ENCODE peak calls at places on chromosomes 5 and 9, in seven cellular contexts. One of them, this sample, is unnamed.

GRCh38 chr5:143355710-143356109 is 47.8 kb downstream of the NR3C1 start:
- DNase-seq in NCI-H2107: peak
- DNase-seq in effector CD8-positive, alpha-beta T cell: peak
- DNase-seq in AG10803: peak
- DNase-seq in amniotic stem cell: peak
- DNase-seq in left colon: peak
- DNase-seq in T47D: peak
- DNase-seq in this sample: peak

GRCh38 chr5:133088064-133088463 is 36.3 kb downstream of the HSPA4 start:
- DNase-seq in NCI-H2107: no peak
- DNase-seq in T47D: no peak
- DNase-seq in left colon: no peak
- DNase-seq in AG10803: no peak
- DNase-seq in amniotic stem cell: no peak
- DNase-seq in effector CD8-positive, alpha-beta T cell: no peak
- DNase-seq in this sample: no peak

GRCh38 chr5:126525630-126526245 is 69.3 kb downstream of the ALDH7A1 start:
- DNase-seq in left colon: peak
- DNase-seq in effector CD8-positive, alpha-beta T cell: no peak
- DNase-seq in AG10803: no peak
- DNase-seq in T47D: peak
- DNase-seq in NCI-H2107: no peak
- DNase-seq in amniotic stem cell: no peak
- DNase-seq in this sample: no peak

GRCh38 chr5:178389031-178389729 is 156.6 kb upstream of the PHYKPL start:
- DNase-seq in AG10803: no peak
- DNase-seq in T47D: no peak
- DNase-seq in left colon: peak
- DNase-seq in NCI-H2107: no peak
- DNase-seq in amniotic stem cell: no peak
- DNase-seq in effector CD8-positive, alpha-beta T cell: no peak
- DNase-seq in this sample: no peak

GRCh38 chr5:171857537-171857936 is 71.9 kb downstream of the SMIM23 start:
- DNase-seq in amniotic stem cell: no peak
- DNase-seq in NCI-H2107: no peak
- DNase-seq in left colon: no peak
- DNase-seq in T47D: no peak
- DNase-seq in effector CD8-positive, alpha-beta T cell: no peak
- DNase-seq in AG10803: no peak
- DNase-seq in this sample: no peak

GRCh38 chr5:113000466-113000865 is 23.9 kb downstream of the DCP2 start:
- DNase-seq in NCI-H2107: no peak
- DNase-seq in amniotic stem cell: no peak
- DNase-seq in T47D: no peak
- DNase-seq in left colon: no peak
- DNase-seq in AG10803: no peak
- DNase-seq in effector CD8-positive, alpha-beta T cell: no peak
- DNase-seq in this sample: no peak

GRCh38 chr5:86880785-86881492 is 263.2 kb downstream of the COX7C start:
- DNase-seq in T47D: peak
- DNase-seq in AG10803: peak
- DNase-seq in effector CD8-positive, alpha-beta T cell: peak
- DNase-seq in amniotic stem cell: peak
- DNase-seq in NCI-H2107: no peak
- DNase-seq in left colon: no peak
- DNase-seq in this sample: no peak

GRCh38 chr9:93667006-93667405 is 90.6 kb downstream of the PHF2 start:
- DNase-seq in amniotic stem cell: no peak
- DNase-seq in AG10803: no peak
- DNase-seq in T47D: no peak
- DNase-seq in left colon: peak
- DNase-seq in NCI-H2107: no peak
- DNase-seq in effector CD8-positive, alpha-beta T cell: no peak
- DNase-seq in this sample: no peak

GRCh38 chr5:55911784-55912653 is 60.9 kb downstream of the IL31RA start:
- DNase-seq in effector CD8-positive, alpha-beta T cell: no peak
- DNase-seq in AG10803: peak
- DNase-seq in left colon: no peak
- DNase-seq in T47D: no peak
- DNase-seq in NCI-H2107: no peak
- DNase-seq in amniotic stem cell: peak
- DNase-seq in this sample: no peak

GRCh38 chr9:119834064-119834620 is 464.9 kb upstream of the BRINP1 start:
- DNase-seq in AG10803: peak
- DNase-seq in effector CD8-positive, alpha-beta T cell: no peak
- DNase-seq in left colon: no peak
- DNase-seq in amniotic stem cell: no peak
- DNase-seq in NCI-H2107: no peak
- DNase-seq in T47D: peak
- DNase-seq in this sample: no peak

GRCh38 chr9:82170871-82171270 is 182.3 kb downstream of the SPATA31D1 start:
- DNase-seq in effector CD8-positive, alpha-beta T cell: no peak
- DNase-seq in T47D: no peak
- DNase-seq in NCI-H2107: no peak
- DNase-seq in amniotic stem cell: no peak
- DNase-seq in AG10803: peak
- DNase-seq in left colon: no peak
- DNase-seq in this sample: no peak

GRCh38 chr9:131228096-131228495 is 48.2 kb downstream of the FAM78A start:
- DNase-seq in effector CD8-positive, alpha-beta T cell: no peak
- DNase-seq in amniotic stem cell: no peak
- DNase-seq in T47D: no peak
- DNase-seq in AG10803: no peak
- DNase-seq in left colon: no peak
- DNase-seq in NCI-H2107: peak
- DNase-seq in this sample: no peak

GRCh38 chr5:119409235-119409815 is 43.0 kb upstream of the HSD17B4 start:
- DNase-seq in effector CD8-positive, alpha-beta T cell: no peak
- DNase-seq in amniotic stem cell: no peak
- DNase-seq in AG10803: no peak
- DNase-seq in NCI-H2107: no peak
- DNase-seq in left colon: no peak
- DNase-seq in T47D: peak
- DNase-seq in this sample: no peak

GRCh38 chr9:74861773-74862172 is 25.9 kb downstream of the TRPM6 start:
- DNase-seq in amniotic stem cell: no peak
- DNase-seq in left colon: no peak
- DNase-seq in NCI-H2107: no peak
- DNase-seq in AG10803: no peak
- DNase-seq in T47D: peak
- DNase-seq in effector CD8-positive, alpha-beta T cell: no peak
- DNase-seq in this sample: no peak

GRCh38 chr5:135371738-135372232 is 27.2 kb downstream of the MACROH2A1 start:
- DNase-seq in NCI-H2107: no peak
- DNase-seq in amniotic stem cell: no peak
- DNase-seq in AG10803: peak
- DNase-seq in effector CD8-positive, alpha-beta T cell: no peak
- DNase-seq in T47D: no peak
- DNase-seq in left colon: no peak
- DNase-seq in this sample: no peak

GRCh38 chr9:108477538-108478006 is 378.2 kb downstream of the ACTL7B start:
- DNase-seq in amniotic stem cell: peak
- DNase-seq in left colon: peak
- DNase-seq in T47D: peak
- DNase-seq in AG10803: peak
- DNase-seq in NCI-H2107: no peak
- DNase-seq in effector CD8-positive, alpha-beta T cell: no peak
- DNase-seq in this sample: no peak

GRCh38 chr5:76204191-76204590 is 121.0 kb downstream of the SV2C start:
- DNase-seq in left colon: no peak
- DNase-seq in AG10803: no peak
- DNase-seq in effector CD8-positive, alpha-beta T cell: no peak
- DNase-seq in NCI-H2107: no peak
- DNase-seq in amniotic stem cell: no peak
- DNase-seq in T47D: no peak
- DNase-seq in this sample: no peak

GRCh38 chr5:166845044-166845443 is 1446.4 kb upstream of the WWC1 start:
- DNase-seq in AG10803: no peak
- DNase-seq in T47D: peak
- DNase-seq in left colon: no peak
- DNase-seq in NCI-H2107: no peak
- DNase-seq in effector CD8-positive, alpha-beta T cell: no peak
- DNase-seq in amniotic stem cell: no peak
- DNase-seq in this sample: no peak

GRCh38 chr9:112203536-112203935 is 28.4 kb upstream of the SUSD1 start:
- DNase-seq in NCI-H2107: no peak
- DNase-seq in left colon: no peak
- DNase-seq in T47D: no peak
- DNase-seq in amniotic stem cell: no peak
- DNase-seq in effector CD8-positive, alpha-beta T cell: no peak
- DNase-seq in AG10803: peak
- DNase-seq in this sample: no peak

GRCh38 chr9:91923145-91923544 is 26.9 kb downstream of the ROR2 start:
- DNase-seq in effector CD8-positive, alpha-beta T cell: no peak
- DNase-seq in left colon: no peak
- DNase-seq in AG10803: peak
- DNase-seq in amniotic stem cell: no peak
- DNase-seq in T47D: no peak
- DNase-seq in NCI-H2107: no peak
- DNase-seq in this sample: no peak

GRCh38 chr9:68927165-68927564 is 86.7 kb downstream of the PRKACG start:
- DNase-seq in effector CD8-positive, alpha-beta T cell: no peak
- DNase-seq in AG10803: no peak
- DNase-seq in left colon: no peak
- DNase-seq in T47D: no peak
- DNase-seq in amniotic stem cell: no peak
- DNase-seq in NCI-H2107: no peak
- DNase-seq in this sample: no peak

GRCh38 chr5:14109041-14109747 is 33.9 kb upstream of the TRIO start:
- DNase-seq in NCI-H2107: no peak
- DNase-seq in amniotic stem cell: no peak
- DNase-seq in AG10803: peak
- DNase-seq in T47D: no peak
- DNase-seq in left colon: no peak
- DNase-seq in effector CD8-positive, alpha-beta T cell: no peak
- DNase-seq in this sample: no peak

GRCh38 chr9:71652480-71652879 is 115.8 kb downstream of the CEMIP2 start:
- DNase-seq in T47D: peak
- DNase-seq in amniotic stem cell: no peak
- DNase-seq in left colon: no peak
- DNase-seq in AG10803: no peak
- DNase-seq in effector CD8-positive, alpha-beta T cell: no peak
- DNase-seq in NCI-H2107: no peak
- DNase-seq in this sample: no peak

GRCh38 chr5:16935271-16936149 is 578 bp downstream of the MYO10 start:
- DNase-seq in NCI-H2107: no peak
- DNase-seq in AG10803: no peak
- DNase-seq in amniotic stem cell: no peak
- DNase-seq in T47D: peak
- DNase-seq in effector CD8-positive, alpha-beta T cell: no peak
- DNase-seq in left colon: peak
- DNase-seq in this sample: no peak

GRCh38 chr5:93604119-93604963 is 21.3 kb downstream of the NR2F1 start:
- DNase-seq in effector CD8-positive, alpha-beta T cell: no peak
- DNase-seq in AG10803: peak
- DNase-seq in left colon: no peak
- DNase-seq in NCI-H2107: no peak
- DNase-seq in T47D: no peak
- DNase-seq in amniotic stem cell: no peak
- DNase-seq in this sample: no peak

GRCh38 chr5:32323741-32324140 is 11.0 kb upstream of the MTMR12 start:
- DNase-seq in AG10803: no peak
- DNase-seq in T47D: no peak
- DNase-seq in NCI-H2107: no peak
- DNase-seq in left colon: no peak
- DNase-seq in amniotic stem cell: no peak
- DNase-seq in effector CD8-positive, alpha-beta T cell: no peak
- DNase-seq in this sample: no peak

GRCh38 chr5:35442916-35443639 is 174.6 kb upstream of the SPEF2 start:
- DNase-seq in T47D: peak
- DNase-seq in amniotic stem cell: no peak
- DNase-seq in left colon: no peak
- DNase-seq in NCI-H2107: no peak
- DNase-seq in effector CD8-positive, alpha-beta T cell: no peak
- DNase-seq in AG10803: peak
- DNase-seq in this sample: no peak

GRCh38 chr9:127886401-127886972 is 9.0 kb upstream of the AK1 start:
- DNase-seq in left colon: no peak
- DNase-seq in NCI-H2107: no peak
- DNase-seq in T47D: peak
- DNase-seq in effector CD8-positive, alpha-beta T cell: no peak
- DNase-seq in AG10803: no peak
- DNase-seq in amniotic stem cell: no peak
- DNase-seq in this sample: no peak

GRCh38 chr9:98967257-98967656 is 23.6 kb downstream of the COL15A1 start:
- DNase-seq in amniotic stem cell: no peak
- DNase-seq in NCI-H2107: no peak
- DNase-seq in effector CD8-positive, alpha-beta T cell: no peak
- DNase-seq in left colon: no peak
- DNase-seq in AG10803: no peak
- DNase-seq in T47D: no peak
- DNase-seq in this sample: no peak

GRCh38 chr5:31231171-31231570 is 37.7 kb downstream of the CDH6 start:
- DNase-seq in left colon: no peak
- DNase-seq in amniotic stem cell: peak
- DNase-seq in AG10803: no peak
- DNase-seq in NCI-H2107: no peak
- DNase-seq in T47D: no peak
- DNase-seq in effector CD8-positive, alpha-beta T cell: no peak
- DNase-seq in this sample: no peak

GRCh38 chr9:2874001-2874750 is 30.3 kb upstream of the PUM3 start:
- DNase-seq in left colon: no peak
- DNase-seq in NCI-H2107: no peak
- DNase-seq in effector CD8-positive, alpha-beta T cell: no peak
- DNase-seq in T47D: no peak
- DNase-seq in AG10803: peak
- DNase-seq in amniotic stem cell: no peak
- DNase-seq in this sample: no peak

GRCh38 chr5:30932611-30933010 is 260.9 kb upstream of the CDH6 start:
- DNase-seq in left colon: no peak
- DNase-seq in effector CD8-positive, alpha-beta T cell: no peak
- DNase-seq in NCI-H2107: no peak
- DNase-seq in amniotic stem cell: no peak
- DNase-seq in T47D: no peak
- DNase-seq in AG10803: no peak
- DNase-seq in this sample: no peak

GRCh38 chr5:32123058-32123805 is 50.9 kb downstream of the GOLPH3 start:
- DNase-seq in amniotic stem cell: no peak
- DNase-seq in left colon: no peak
- DNase-seq in AG10803: no peak
- DNase-seq in effector CD8-positive, alpha-beta T cell: no peak
- DNase-seq in NCI-H2107: no peak
- DNase-seq in T47D: no peak
- DNase-seq in this sample: no peak